ENCODE peak calls at places on chromosome 5, in six cellular contexts. M is HL-60, B is tibial artery, N is epithelial cell of proximal tubule, H is fibroblast of the aortic adventitia, E is Peyer's patch. U is an unnamed sample.

GRCh38 chr5:65967288-65968066 is 41.1 kb downstream of the ERBIN start:
- DNase-seq in M (no peak), B (no peak), N (no peak), H (no peak), E (no peak), U (no peak)

GRCh38 chr5:41587668-41588067 is 77.3 kb upstream of the PLCXD3 start:
- DNase-seq in M (no peak), B (no peak), N (no peak), H (no peak), E (no peak), U (no peak)

GRCh38 chr5:143086851-143087637 is 316.4 kb downstream of the NR3C1 start:
- DNase-seq in M (no peak), B (no peak), N (no peak), H (no peak), E (no peak), U (no peak)

GRCh38 chr5:113125371-113125770 is 148.8 kb downstream of the DCP2 start:
- DNase-seq in M (no peak), B (no peak), N (no peak), H (peak; percentile 48), E (no peak), U (no peak)

GRCh38 chr5:143733635-143734341 is 78.2 kb upstream of the HMHB1 start:
- DNase-seq in M (no peak), B (no peak), N (no peak), H (peak; percentile 61), E (no peak), U (no peak)

GRCh38 chr5:120539471-120539870 is 75.4 kb downstream of the PRR16 start:
- DNase-seq in M (no peak), B (no peak), N (peak; percentile 32), H (no peak), E (no peak), U (no peak)

GRCh38 chr5:66884589-66885228 is 288.5 kb downstream of the MAST4 start:
- DNase-seq in M (no peak), B (no peak), N (no peak), H (no peak), E (no peak), U (no peak)

GRCh38 chr5:111563041-111563822 is 50.9 kb upstream of the STARD4 start:
- DNase-seq in M (no peak), B (no peak), N (peak; percentile 97), H (peak; percentile 74), E (no peak), U (peak; percentile 22)

GRCh38 chr5:2001300-2001699 is 118.6 kb upstream of the IRX4 start:
- DNase-seq in M (peak; percentile 21), B (no peak), N (no peak), H (no peak), E (no peak), U (no peak)

GRCh38 chr5:78076351-78076750 is 218.1 kb downstream of the AP3B1 start:
- DNase-seq in M (no peak), B (no peak), N (no peak), H (peak; percentile 10), E (no peak), U (no peak)

GRCh38 chr5:52829664-52830063 is 41.9 kb downstream of the ITGA1 start:
- DNase-seq in M (no peak), B (no peak), N (no peak), H (no peak), E (no peak), U (no peak)

GRCh38 chr5:74393943-74394342 is 246.6 kb downstream of the ENC1 start:
- DNase-seq in M (no peak), B (no peak), N (no peak), H (no peak), E (no peak), U (no peak)

GRCh38 chr5:39760385-39761198 is 335.8 kb upstream of the DAB2 start:
- DNase-seq in M (peak; percentile 71), B (peak; percentile 68), N (peak; percentile 74), H (peak; percentile 93), E (no peak), U (peak; percentile 84)

GRCh38 chr5:45038366-45038987 is 229.7 kb downstream of the MRPS30 start:
- DNase-seq in M (peak; percentile 1), B (no peak), N (no peak), H (peak; percentile 4), E (no peak), U (no peak)

GRCh38 chr5:157290981-157291711 is 25.2 kb downstream of the CYFIP2 start:
- DNase-seq in M (peak; percentile 72), B (no peak), N (peak; percentile 98), H (no peak), E (peak; percentile 77), U (peak; percentile 78)

GRCh38 chr5:141359790-141360426 is at the start of gene PCDHGB2:
- DNase-seq in M (no peak), B (no peak), N (no peak), H (peak; percentile 75), E (no peak), U (no peak)

GRCh38 chr5:30156156-30156555 is 1037.3 kb upstream of the CDH6 start:
- DNase-seq in M (no peak), B (no peak), N (no peak), H (no peak), E (no peak), U (peak; percentile 48)

GRCh38 chr5:60959156-60959555 is 14.2 kb downstream of the NDUFAF2 start:
- DNase-seq in M (no peak), B (no peak), N (no peak), H (peak; percentile 70), E (no peak), U (no peak)

GRCh38 chr5:159525117-159525516 is 194.8 kb upstream of the IL12B start:
- DNase-seq in M (no peak), B (no peak), N (no peak), H (peak; percentile 59), E (no peak), U (no peak)
- TF ChIP-seq CTCF in M (no peak), B (peak; percentile 14), N (peak; percentile 15), H (no peak), E (no peak), U (no peak)

GRCh38 chr5:114361724-114362196 is at the start of gene KCNN2:
- DNase-seq in M (peak; percentile 92), B (no peak), N (peak; percentile 15), H (peak; percentile 1), E (peak; percentile 71), U (peak; percentile 34)

GRCh38 chr5:114362977-114363721 is 1.3 kb downstream of the KCNN2 start:
- DNase-seq in M (peak; percentile 13), B (no peak), N (no peak), H (peak; percentile 0), E (peak; percentile 43), U (no peak)

GRCh38 chr5:114363837-114364236 is 2.0 kb downstream of the KCNN2 start:
- DNase-seq in M (peak; percentile 27), B (no peak), N (no peak), H (peak; percentile 0), E (no peak), U (no peak)

GRCh38 chr5:114360816-114361723 is 800 bp upstream of the KCNN2 start:
- DNase-seq in M (peak; percentile 58), B (no peak), N (no peak), H (no peak), E (peak; percentile 51), U (no peak)

GRCh38 chr5:114362197-114362976 is 517 bp downstream of the KCNN2 start:
- DNase-seq in M (no peak), B (no peak), N (no peak), H (no peak), E (peak; percentile 56), U (no peak)
- H3K4me3 ChIP-seq in M (peak overlapping the region; percentile 85), B (peak overlapping the region; percentile 43), N (peak overlapping the region; percentile 68), H (no peak overlapping the region), E (peak overlapping the region; percentile 8), U (peak overlapping the region; percentile 54)

GRCh38 chr5:35436441-35437057 is 181.1 kb upstream of the SPEF2 start:
- DNase-seq in M (peak; percentile 36), B (no peak), N (no peak), H (peak; percentile 42), E (no peak), U (no peak)
- TF ChIP-seq CTCF in M (peak; percentile 8), B (peak; percentile 32), N (peak; percentile 71), H (peak; percentile 63), E (peak; percentile 63), U (peak; percentile 63)

GRCh38 chr5:173327084-173327947 is 898 bp downstream of the STC2 start:
- DNase-seq in M (no peak), B (no peak), N (no peak), H (peak; percentile 68), E (no peak), U (no peak)

GRCh38 chr5:173326501-173326960 is 1.7 kb downstream of the STC2 start:
- DNase-seq in M (no peak), B (no peak), N (no peak), H (peak; percentile 87), E (no peak), U (no peak)

GRCh38 chr5:173328896-173329369 is 719 bp upstream of the STC2 start:
- DNase-seq in M (peak; percentile 15), B (no peak), N (no peak), H (peak; percentile 78), E (no peak), U (no peak)

GRCh38 chr5:173329370-173330150 is 1.3 kb upstream of the STC2 start:
- DNase-seq in M (no peak), B (no peak), N (no peak), H (no peak), E (no peak), U (no peak)

DNA sequence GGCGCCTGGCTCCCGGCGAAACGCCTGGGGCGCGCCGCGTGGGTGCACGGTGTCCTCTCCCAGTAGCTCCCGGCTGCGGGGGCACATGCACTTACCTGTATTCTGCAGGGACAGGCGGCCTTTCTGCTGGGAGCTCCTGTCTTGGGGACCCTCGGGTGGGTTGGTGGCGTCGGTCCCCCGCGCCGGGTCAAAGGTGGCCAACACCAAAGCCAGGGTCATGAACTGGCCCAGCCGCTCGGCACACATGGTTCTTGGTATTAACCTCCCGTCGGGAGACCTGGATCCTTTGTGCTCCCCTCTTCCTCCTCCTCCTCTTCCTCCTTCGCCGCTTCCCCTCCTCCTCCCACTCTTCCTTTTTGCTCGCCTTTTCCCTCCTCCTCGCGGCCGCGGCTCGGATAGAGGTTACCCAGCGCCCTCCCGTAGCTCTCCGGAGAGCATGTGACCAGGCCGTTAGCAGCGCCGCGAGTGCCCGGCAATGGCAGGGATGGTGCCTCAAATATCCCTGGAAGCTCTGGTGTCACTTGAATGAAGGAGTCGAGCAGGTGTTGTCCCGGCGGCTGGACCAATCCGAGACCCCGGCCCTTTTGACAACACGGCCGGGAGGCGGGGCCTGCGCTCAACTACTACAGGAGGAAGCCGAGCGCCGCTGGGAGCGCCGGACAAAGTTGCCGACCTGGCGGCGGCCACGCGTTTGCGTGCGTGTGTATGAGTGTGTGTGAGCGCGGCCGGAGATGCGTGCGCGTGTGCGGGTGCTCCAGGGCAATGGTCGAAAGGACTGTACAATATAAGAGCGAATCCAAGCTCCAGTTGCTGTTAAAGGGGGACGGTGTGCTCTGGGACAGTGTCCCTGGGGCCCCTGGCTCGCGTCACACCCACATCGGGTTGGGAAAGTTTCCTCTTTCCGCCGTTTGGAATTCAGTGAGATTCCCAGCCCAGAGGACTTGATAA is at the start of gene STC2:
- DNase-seq in M (peak; percentile 31), B (peak; percentile 83), N (no peak), H (peak; percentile 93), E (no peak), U (no peak)
- H3K4me3 ChIP-seq in M (peak within 1 kb of the TSS; percentile 29), B (peak within 1 kb of the TSS; percentile 46), N (peak within 1 kb of the TSS; percentile 66), H (peak within 1 kb of the TSS; percentile 90), E (no peak within 1 kb of the TSS), U (peak within 1 kb of the TSS; percentile 84)